ENCODE peak calls at places on chromosome 6, in nine cellular contexts. One of them, this sample, is unnamed.

GRCh38 chr6:15444081-15444731 is 198.3 kb downstream of the JARID2 start:
- DNase-seq in hippocampal formation: peak
- DNase-seq in NCI-H2171: no peak
- DNase-seq in neural progenitor cell: no peak
- DNase-seq in effector memory CD8-positive, alpha-beta T cell: no peak
- DNase-seq in stimulated activated CD8-positive, alpha-beta memory T cell treated with anti-CD3 and anti-CD28 coated beads, Interleukin-15, amount 100 ng/mL, for 24 hours: no peak
- DNase-seq in stimulated activated CD4-positive, alpha-beta T cell treated with anti-CD3 and anti-CD28 coated beads, Interleukin-4, amount 100 ng/mL, for 4 hours: no peak
- DNase-seq in CD8-positive, alpha-beta memory T cell: no peak
- DNase-seq in astrocyte of the spinal cord: no peak
- DNase-seq in this sample: no peak

GRCh38 chr6:167569879-167570278 is 245.0 kb downstream of the TTLL2 start:
- DNase-seq in hippocampal formation: no peak
- DNase-seq in NCI-H2171: no peak
- DNase-seq in neural progenitor cell: no peak
- DNase-seq in effector memory CD8-positive, alpha-beta T cell: no peak
- DNase-seq in stimulated activated CD8-positive, alpha-beta memory T cell treated with anti-CD3 and anti-CD28 coated beads, Interleukin-15, amount 100 ng/mL, for 24 hours: no peak
- DNase-seq in stimulated activated CD4-positive, alpha-beta T cell treated with anti-CD3 and anti-CD28 coated beads, Interleukin-4, amount 100 ng/mL, for 4 hours: no peak
- DNase-seq in CD8-positive, alpha-beta memory T cell: no peak
- DNase-seq in astrocyte of the spinal cord: no peak
- DNase-seq in this sample: no peak

GRCh38 chr6:108667984-108668383 is 107.3 kb downstream of the FOXO3 start:
- DNase-seq in hippocampal formation: peak
- DNase-seq in NCI-H2171: no peak
- DNase-seq in neural progenitor cell: peak
- DNase-seq in effector memory CD8-positive, alpha-beta T cell: no peak
- DNase-seq in stimulated activated CD8-positive, alpha-beta memory T cell treated with anti-CD3 and anti-CD28 coated beads, Interleukin-15, amount 100 ng/mL, for 24 hours: no peak
- DNase-seq in stimulated activated CD4-positive, alpha-beta T cell treated with anti-CD3 and anti-CD28 coated beads, Interleukin-4, amount 100 ng/mL, for 4 hours: no peak
- DNase-seq in CD8-positive, alpha-beta memory T cell: no peak
- DNase-seq in astrocyte of the spinal cord: peak
- DNase-seq in this sample: no peak

GRCh38 chr6:6470112-6470511 is 118.4 kb upstream of the LY86 start:
- DNase-seq in hippocampal formation: no peak
- DNase-seq in NCI-H2171: no peak
- DNase-seq in neural progenitor cell: no peak
- DNase-seq in effector memory CD8-positive, alpha-beta T cell: no peak
- DNase-seq in stimulated activated CD8-positive, alpha-beta memory T cell treated with anti-CD3 and anti-CD28 coated beads, Interleukin-15, amount 100 ng/mL, for 24 hours: no peak
- DNase-seq in stimulated activated CD4-positive, alpha-beta T cell treated with anti-CD3 and anti-CD28 coated beads, Interleukin-4, amount 100 ng/mL, for 4 hours: no peak
- DNase-seq in CD8-positive, alpha-beta memory T cell: no peak
- DNase-seq in astrocyte of the spinal cord: no peak
- DNase-seq in this sample: no peak

GRCh38 chr6:21398741-21399140 is 194.8 kb upstream of the SOX4 start:
- DNase-seq in hippocampal formation: no peak
- DNase-seq in NCI-H2171: no peak
- DNase-seq in neural progenitor cell: no peak
- DNase-seq in effector memory CD8-positive, alpha-beta T cell: no peak
- DNase-seq in stimulated activated CD8-positive, alpha-beta memory T cell treated with anti-CD3 and anti-CD28 coated beads, Interleukin-15, amount 100 ng/mL, for 24 hours: no peak
- DNase-seq in stimulated activated CD4-positive, alpha-beta T cell treated with anti-CD3 and anti-CD28 coated beads, Interleukin-4, amount 100 ng/mL, for 4 hours: no peak
- DNase-seq in CD8-positive, alpha-beta memory T cell: no peak
- DNase-seq in astrocyte of the spinal cord: no peak
- DNase-seq in this sample: no peak

GRCh38 chr6:150940951-150941350 is 75.4 kb downstream of the MTHFD1L start:
- DNase-seq in hippocampal formation: no peak
- DNase-seq in NCI-H2171: no peak
- DNase-seq in neural progenitor cell: no peak
- DNase-seq in effector memory CD8-positive, alpha-beta T cell: no peak
- DNase-seq in stimulated activated CD8-positive, alpha-beta memory T cell treated with anti-CD3 and anti-CD28 coated beads, Interleukin-15, amount 100 ng/mL, for 24 hours: no peak
- DNase-seq in stimulated activated CD4-positive, alpha-beta T cell treated with anti-CD3 and anti-CD28 coated beads, Interleukin-4, amount 100 ng/mL, for 4 hours: no peak
- DNase-seq in CD8-positive, alpha-beta memory T cell: no peak
- DNase-seq in astrocyte of the spinal cord: peak
- DNase-seq in this sample: no peak

GRCh38 chr6:37575221-37575620 is 75.5 kb upstream of the CCDC167 start:
- DNase-seq in hippocampal formation: no peak
- DNase-seq in NCI-H2171: peak
- DNase-seq in neural progenitor cell: no peak
- DNase-seq in effector memory CD8-positive, alpha-beta T cell: no peak
- DNase-seq in stimulated activated CD8-positive, alpha-beta memory T cell treated with anti-CD3 and anti-CD28 coated beads, Interleukin-15, amount 100 ng/mL, for 24 hours: no peak
- DNase-seq in stimulated activated CD4-positive, alpha-beta T cell treated with anti-CD3 and anti-CD28 coated beads, Interleukin-4, amount 100 ng/mL, for 4 hours: no peak
- DNase-seq in CD8-positive, alpha-beta memory T cell: no peak
- DNase-seq in astrocyte of the spinal cord: no peak
- DNase-seq in this sample: no peak

GRCh38 chr6:146890644-146891434 is 292.1 kb downstream of the ADGB start:
- DNase-seq in hippocampal formation: no peak
- DNase-seq in NCI-H2171: no peak
- DNase-seq in neural progenitor cell: no peak
- DNase-seq in effector memory CD8-positive, alpha-beta T cell: no peak
- DNase-seq in stimulated activated CD8-positive, alpha-beta memory T cell treated with anti-CD3 and anti-CD28 coated beads, Interleukin-15, amount 100 ng/mL, for 24 hours: no peak
- DNase-seq in stimulated activated CD4-positive, alpha-beta T cell treated with anti-CD3 and anti-CD28 coated beads, Interleukin-4, amount 100 ng/mL, for 4 hours: no peak
- DNase-seq in CD8-positive, alpha-beta memory T cell: no peak
- DNase-seq in astrocyte of the spinal cord: no peak
- DNase-seq in this sample: no peak